ENCODE peak calls at places on chromosomes 16 and 17, in five cellular contexts. One of them, this sample, is unnamed.

GRCh38 chr17:77862890-77863813 is 95.4 kb upstream of the TNRC6C start:
- DNase-seq in K562: no peak
- DNase-seq in GM12878: no peak
- DNase-seq in SK-N-SH: no peak
- DNase-seq in HepG2: no peak
- DNase-seq in this sample: no peak

GRCh38 chr17:49910094-49910857 is 58.7 kb upstream of the DLX4 start:
- DNase-seq in K562: peak
- DNase-seq in HepG2: no peak
- DNase-seq in SK-N-SH: peak
- DNase-seq in GM12878: no peak
- DNase-seq in this sample: no peak

GRCh38 chr16:285146-286055 is 2.4 kb downstream of the PDIA2 start:
- DNase-seq in SK-N-SH: no peak
- DNase-seq in K562: no peak
- DNase-seq in GM12878: no peak
- DNase-seq in HepG2: no peak
- DNase-seq in this sample: no peak

GRCh38 chr16:80968386-80969113 is 38.1 kb downstream of the CMC2 start:
- DNase-seq in GM12878: no peak
- DNase-seq in HepG2: no peak
- DNase-seq in SK-N-SH: no peak
- DNase-seq in K562: no peak
- DNase-seq in this sample: no peak

GRCh38 chr16:20789130-20789529 is 17.1 kb downstream of the ERI2 start:
- DNase-seq in GM12878: no peak
- DNase-seq in HepG2: no peak
- DNase-seq in K562: no peak
- DNase-seq in SK-N-SH: no peak
- DNase-seq in this sample: no peak

GRCh38 chr16:67040906-67041305 is 12.0 kb downstream of the CBFB start:
- DNase-seq in SK-N-SH: no peak
- DNase-seq in HepG2: no peak
- DNase-seq in K562: no peak
- DNase-seq in GM12878: no peak
- DNase-seq in this sample: no peak

GRCh38 chr16:1125471-1125870 is 27.4 kb upstream of the CACNA1H start:
- DNase-seq in K562: peak
- DNase-seq in HepG2: no peak
- DNase-seq in SK-N-SH: no peak
- DNase-seq in GM12878: no peak
- DNase-seq in this sample: no peak

GRCh38 chr17:49748791-49749190 is 15.1 kb downstream of the FAM117A start:
- DNase-seq in K562: no peak
- DNase-seq in HepG2: no peak
- DNase-seq in GM12878: peak
- DNase-seq in SK-N-SH: no peak
- DNase-seq in this sample: no peak

GRCh38 chr16:4385789-4386451 is 14.3 kb downstream of the VASN start:
- DNase-seq in SK-N-SH: peak
- DNase-seq in K562: no peak
- DNase-seq in HepG2: no peak
- DNase-seq in GM12878: no peak
- DNase-seq in this sample: no peak

GRCh38 chr17:72387969-72388368 is 267.1 kb downstream of the SOX9 start:
- DNase-seq in K562: no peak
- DNase-seq in HepG2: no peak
- DNase-seq in SK-N-SH: no peak
- DNase-seq in GM12878: no peak
- DNase-seq in this sample: no peak
- H3K27ac ChIP-seq in K562: no peak
- H3K27ac ChIP-seq in HepG2: no peak
- H3K27ac ChIP-seq in SK-N-SH: peak
- H3K27ac ChIP-seq in GM12878: no peak
- H3K27ac ChIP-seq in this sample: no peak

GRCh38 chr17:19812407-19812806 is 55.3 kb downstream of the ULK2 start:
- DNase-seq in GM12878: no peak
- DNase-seq in K562: peak
- DNase-seq in HepG2: no peak
- DNase-seq in SK-N-SH: no peak
- DNase-seq in this sample: no peak
- TF ChIP-seq GABPA in GM12878: no peak
- TF ChIP-seq GABPA in K562: no peak
- TF ChIP-seq GABPA in HepG2: no peak
- TF ChIP-seq GABPA in SK-N-SH: no peak
- TF ChIP-seq GABPA in this sample: no peak

DNA sequence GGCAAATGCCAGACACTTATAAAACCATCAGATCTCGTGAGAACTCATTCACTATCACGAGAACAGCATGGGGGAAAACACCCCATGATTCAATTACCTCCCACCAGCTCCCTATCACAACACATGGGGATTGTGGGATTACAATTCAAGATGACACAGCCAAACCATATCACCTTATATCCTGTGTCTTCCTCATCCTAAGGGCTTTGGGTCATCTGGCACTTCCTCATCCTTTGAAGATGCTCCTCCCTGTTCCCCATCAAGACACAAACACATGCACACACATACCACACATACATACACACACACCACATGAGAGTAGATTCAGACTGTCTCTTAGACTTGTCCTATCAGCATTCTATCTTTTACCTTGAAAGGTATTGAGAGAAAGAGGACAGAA is 2.8 kb upstream of the PMFBP1 start:
- DNase-seq in SK-N-SH: no peak
- DNase-seq in K562: no peak
- DNase-seq in HepG2: no peak
- DNase-seq in GM12878: no peak
- DNase-seq in this sample: peak
- TF ChIP-seq REST in SK-N-SH: no peak
- TF ChIP-seq REST in K562: no peak
- TF ChIP-seq REST in HepG2: no peak
- TF ChIP-seq REST in GM12878: no peak
- TF ChIP-seq REST in this sample: no peak

GRCh38 chr16:53678155-53678554 is 25.5 kb downstream of the RPGRIP1L start:
- DNase-seq in GM12878: no peak
- DNase-seq in K562: no peak
- DNase-seq in HepG2: no peak
- DNase-seq in SK-N-SH: no peak
- DNase-seq in this sample: no peak

GRCh38 chr16:53680756-53681155 is 22.9 kb downstream of the RPGRIP1L start:
- DNase-seq in HepG2: no peak
- DNase-seq in K562: no peak
- DNase-seq in GM12878: no peak
- DNase-seq in SK-N-SH: no peak
- DNase-seq in this sample: no peak

GRCh38 chr16:53673189-53673588 is 30.5 kb downstream of the RPGRIP1L start:
- DNase-seq in GM12878: no peak
- DNase-seq in HepG2: no peak
- DNase-seq in SK-N-SH: no peak
- DNase-seq in K562: no peak
- DNase-seq in this sample: no peak

DNA sequence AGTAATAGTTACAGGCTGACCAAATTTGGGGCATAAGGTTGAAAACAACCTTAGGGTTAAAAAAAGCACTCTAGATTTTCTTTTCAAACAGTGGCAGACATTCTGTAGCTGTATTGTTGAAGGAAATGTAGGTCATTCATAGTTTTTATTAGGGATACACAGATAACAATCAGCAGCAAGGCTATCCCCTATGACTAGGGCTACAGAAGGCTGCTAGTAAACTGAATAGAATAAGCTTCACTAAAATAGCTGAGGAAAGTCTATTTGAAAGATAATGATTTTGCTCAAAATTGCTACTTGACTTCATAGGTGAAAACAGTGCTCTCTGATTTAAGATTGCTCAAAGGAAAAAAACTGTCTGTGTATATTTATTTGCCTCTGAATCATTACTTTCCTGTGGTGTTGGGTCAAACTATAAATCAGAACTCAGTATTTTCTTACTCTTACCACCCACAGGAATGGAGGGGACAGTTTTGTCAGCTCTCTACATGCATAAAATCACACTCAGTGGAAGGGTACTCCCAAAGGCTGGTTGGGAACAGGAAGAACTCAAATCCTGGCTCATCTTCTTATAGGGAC is 24.8 kb downstream of the RPGRIP1L start:
- DNase-seq in K562: no peak
- DNase-seq in HepG2: no peak
- DNase-seq in SK-N-SH: no peak
- DNase-seq in GM12878: no peak
- DNase-seq in this sample: no peak
- H3K27ac ChIP-seq in K562: no peak
- H3K27ac ChIP-seq in HepG2: no peak
- H3K27ac ChIP-seq in SK-N-SH: no peak
- H3K27ac ChIP-seq in GM12878: no peak
- H3K27ac ChIP-seq in this sample: no peak

DNA sequence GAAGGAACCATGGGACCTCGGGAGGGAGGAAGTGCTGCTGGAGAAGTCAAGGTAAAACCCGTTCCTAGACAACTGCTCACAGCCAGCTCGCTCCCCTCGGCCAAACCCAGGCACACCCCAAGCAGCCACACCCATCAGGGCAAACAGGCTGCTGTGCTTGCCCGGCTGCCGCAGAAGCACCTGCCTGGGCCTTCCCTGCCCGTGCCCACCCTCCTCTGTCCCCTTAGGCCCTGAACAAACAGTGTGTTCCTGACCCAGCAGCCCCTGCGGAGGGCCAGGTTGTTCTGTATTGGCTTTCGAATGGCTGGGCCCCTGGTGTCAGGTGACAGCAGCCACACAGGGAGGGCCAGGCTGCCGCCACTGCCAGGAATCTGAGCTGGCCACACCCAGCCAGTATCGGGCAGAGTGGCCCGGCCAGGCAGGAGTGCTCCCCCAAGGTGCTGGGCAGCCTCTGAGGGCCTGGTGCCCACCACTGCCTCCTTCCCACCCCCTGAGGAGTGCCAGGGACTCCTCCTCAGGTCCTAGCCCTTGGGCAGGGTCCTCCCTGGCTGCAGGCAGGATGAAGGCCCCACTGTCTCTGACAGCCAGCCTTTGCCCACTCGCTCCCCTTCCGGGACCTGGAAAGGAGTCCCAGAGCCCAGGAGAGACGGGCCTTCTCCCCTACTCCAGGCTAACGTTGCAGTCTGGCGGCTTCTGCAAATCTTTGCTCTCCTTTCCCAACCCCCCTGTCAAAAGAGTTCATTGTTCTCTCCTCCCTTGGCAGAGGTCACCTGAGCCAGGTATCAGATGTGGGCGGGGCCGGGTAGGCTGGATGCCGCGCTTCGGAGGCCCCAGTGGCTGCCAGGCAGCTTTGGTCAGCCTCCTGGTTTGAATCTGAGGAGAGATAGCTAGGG is 24.0 kb downstream of the LLGL2 start:
- DNase-seq in HepG2: peak
- DNase-seq in K562: no peak
- DNase-seq in SK-N-SH: no peak
- DNase-seq in GM12878: no peak
- DNase-seq in this sample: no peak
- TF ChIP-seq GABPA in HepG2: no peak
- TF ChIP-seq GABPA in K562: no peak
- TF ChIP-seq GABPA in SK-N-SH: no peak
- TF ChIP-seq GABPA in GM12878: no peak
- TF ChIP-seq GABPA in this sample: no peak

GRCh38 chr16:30183961-30184429 is 593 bp downstream of the CORO1A start:
- DNase-seq in SK-N-SH: peak
- DNase-seq in HepG2: no peak
- DNase-seq in K562: no peak
- DNase-seq in GM12878: peak
- DNase-seq in this sample: no peak

GRCh38 chr16:30183236-30183960 is at the start of gene CORO1A:
- DNase-seq in SK-N-SH: peak
- DNase-seq in GM12878: peak
- DNase-seq in K562: peak
- DNase-seq in HepG2: peak
- DNase-seq in this sample: peak

GRCh38 chr16:30185683-30186421 is 2.5 kb downstream of the CORO1A start:
- DNase-seq in HepG2: no peak
- DNase-seq in K562: no peak
- DNase-seq in SK-N-SH: peak
- DNase-seq in GM12878: peak
- DNase-seq in this sample: peak

GRCh38 chr16:30185141-30185682 is 1.8 kb downstream of the CORO1A start:
- DNase-seq in K562: no peak
- DNase-seq in HepG2: no peak
- DNase-seq in GM12878: no peak
- DNase-seq in SK-N-SH: peak
- DNase-seq in this sample: no peak

DNA sequence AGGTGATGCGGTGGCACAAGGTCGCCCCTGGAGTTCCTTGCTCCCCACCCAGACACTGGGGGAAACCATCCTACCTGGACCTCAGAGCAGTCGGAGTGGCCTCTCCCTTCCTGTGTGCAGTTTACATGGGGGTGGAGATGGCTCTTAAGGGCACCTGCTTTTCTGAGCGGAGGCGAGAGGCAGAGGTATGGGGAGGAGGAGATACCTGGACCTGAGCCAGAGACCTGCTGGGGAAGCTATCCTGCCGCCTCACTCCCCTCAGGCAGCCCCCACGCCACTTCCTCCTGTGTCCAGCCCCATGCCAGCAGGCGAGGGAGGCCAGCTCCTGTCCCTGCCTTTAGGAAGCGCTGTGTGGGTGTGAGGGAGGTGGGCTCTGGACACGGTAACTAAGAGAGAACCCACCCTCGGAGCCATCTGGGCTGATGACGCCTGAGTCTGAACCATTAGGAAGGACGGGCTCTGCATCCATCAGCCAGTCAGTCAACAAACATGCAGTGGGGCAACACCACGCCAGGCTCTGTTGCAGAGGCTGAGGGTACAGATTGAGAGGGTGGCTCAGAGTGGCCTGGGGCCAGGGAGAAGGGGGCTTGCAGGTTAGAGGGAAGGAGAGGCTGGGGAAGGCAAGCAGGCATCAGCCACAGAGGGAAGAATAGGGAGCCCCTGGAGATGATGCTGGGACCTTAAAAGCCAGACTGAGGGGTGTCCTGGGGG is 1.2 kb downstream of the CORO1A start:
- DNase-seq in SK-N-SH: peak
- DNase-seq in GM12878: peak
- DNase-seq in K562: no peak
- DNase-seq in HepG2: no peak
- DNase-seq in this sample: peak
- TF ChIP-seq REST in SK-N-SH: no peak
- TF ChIP-seq REST in GM12878: no peak
- TF ChIP-seq REST in K562: no peak
- TF ChIP-seq REST in HepG2: no peak
- TF ChIP-seq REST in this sample: no peak